ENCODE peak calls at places on chromosome 19, in seven cellular contexts. K is hepatic stellate cell, F is brain pericyte, E is NCI-H1694 treated with DMSO at 0.1 percent for 48 hours, H is activated T-cell treated with anti-CD3 and anti-CD28 coated beads for 1 hour, L is tibial nerve, Z is glutamatergic neuron. X is an unnamed sample.

GRCh38 chr19:41409288-41409687 is 11.7 kb downstream of the BCKDHA start:
- DNase-seq in K (no peak), F (no peak), E (no peak), H (no peak), L (no peak), Z (no peak), X (peak)

GRCh38 chr19:42074513-42075363 is 1.2 kb upstream of the ZNF574 start:
- DNase-seq in K (no peak), F (no peak), E (no peak), H (peak), L (no peak), Z (no peak), X (peak)

GRCh38 chr19:17264641-17264979 is at the start of gene USHBP1:
- DNase-seq in K (no peak), F (no peak), E (no peak), H (no peak), L (no peak), Z (no peak), X (no peak)

GRCh38 chr19:29483944-29484581 is 41.7 kb upstream of the VSTM2B start:
- DNase-seq in K (no peak), F (no peak), E (no peak), H (no peak), L (no peak), Z (no peak), X (no peak)

GRCh38 chr19:6056282-6056741 is 54.0 kb downstream of the RFX2 start:
- DNase-seq in K (no peak), F (no peak), E (no peak), H (no peak), L (no peak), Z (no peak), X (no peak)

GRCh38 chr19:54138777-54139256 is 1.3 kb downstream of the CNOT3 start:
- DNase-seq in K (no peak), F (no peak), E (no peak), H (no peak), L (no peak), Z (no peak), X (no peak)

GRCh38 chr19:13727798-13728197 is 36.5 kb upstream of the MRI1 start:
- DNase-seq in K (no peak), F (no peak), E (no peak), H (no peak), L (no peak), Z (no peak), X (peak)

GRCh38 chr19:49165111-49165750 is 7.6 kb downstream of the TRPM4 start:
- DNase-seq in K (no peak), F (no peak), E (no peak), H (no peak), L (no peak), Z (no peak), X (no peak)

GRCh38 chr19:36775768-36776167 is 3.2 kb upstream of the ZNF850 start:
- DNase-seq in K (peak), F (no peak), E (no peak), H (no peak), L (no peak), Z (no peak), X (no peak)

GRCh38 chr19:34120846-34121639 is 51.3 kb upstream of the LSM14A start:
- DNase-seq in K (peak), F (no peak), E (peak), H (peak), L (no peak), Z (peak), X (peak)

GRCh38 chr19:3671680-3672574 is 28.3 kb downstream of the PIP5K1C start:
- DNase-seq in K (no peak), F (no peak), E (no peak), H (no peak), L (no peak), Z (no peak), X (peak)

GRCh38 chr19:35673121-35673804 is 6.9 kb downstream of the UPK1A start:
- DNase-seq in K (peak), F (no peak), E (no peak), H (peak), L (no peak), Z (peak), X (peak)

GRCh38 chr19:3682741-3683404 is 17.4 kb downstream of the PIP5K1C start:
- DNase-seq in K (no peak), F (peak), E (no peak), H (no peak), L (no peak), Z (peak), X (peak)

GRCh38 chr19:31338069-31338767 is 11.0 kb downstream of the TSHZ3 start:
- DNase-seq in K (peak), F (peak), E (no peak), H (no peak), L (no peak), Z (peak), X (peak)